ENCODE peak calls at places on chromosome 18, in four cellular contexts. Y is activated T-cell treated with anti-CD3 and anti-CD28 coated beads for 1 hour, L is left lung, H is foreskin keratinocyte. V is an unnamed sample.

GRCh38 chr18:59874166-59874565 is 25.6 kb upstream of the PMAIP1 start:
- DNase-seq in Y (no peak), L (no peak), H (no peak), V (no peak)

GRCh38 chr18:54983041-54983686 is 23.9 kb upstream of the CCDC68 start:
- DNase-seq in Y (no peak), L (no peak), H (peak), V (no peak)

GRCh38 chr18:35073186-35074105 is 32.2 kb downstream of the MAPRE2 start:
- DNase-seq in Y (no peak), L (no peak), H (no peak), V (no peak)

GRCh38 chr18:22609642-22610041 is 191.9 kb upstream of the CTAGE1 start:
- DNase-seq in Y (no peak), L (no peak), H (no peak), V (no peak)

GRCh38 chr18:59643740-59644139 is 53.5 kb downstream of the CCBE1 start:
- DNase-seq in Y (no peak), L (no peak), H (no peak), V (no peak)

GRCh38 chr18:35836932-35837331 is 135.5 kb upstream of the RMP24 start:
- DNase-seq in Y (no peak), L (no peak), H (no peak), V (no peak)

GRCh38 chr18:58784601-58785137 is 80.0 kb upstream of the ZNF532 start:
- DNase-seq in Y (no peak), L (peak), H (no peak), V (no peak)

GRCh38 chr18:54612237-54612636 is 21.2 kb downstream of the DYNAP start:
- DNase-seq in Y (no peak), L (no peak), H (peak), V (no peak)

GRCh38 chr18:25650201-25650941 is 298.4 kb upstream of the ZNF521 start:
- DNase-seq in Y (no peak), L (no peak), H (peak), V (no peak)

GRCh38 chr18:22694954-22695353 is 238.2 kb upstream of the RBBP8 start:
- DNase-seq in Y (no peak), L (no peak), H (peak), V (no peak)

GRCh38 chr18:11981633-11982366 is 493 bp downstream of the IMPA2 start:
- DNase-seq in Y (no peak), L (peak), H (no peak), V (no peak)

GRCh38 chr18:22186484-22186971 is 17.1 kb downstream of the GATA6 start:
- DNase-seq in Y (no peak), L (no peak), H (peak), V (no peak)

GRCh38 chr18:78629426-78629825 is 350.2 kb upstream of the SALL3 start:
- DNase-seq in Y (no peak), L (no peak), H (no peak), V (no peak)

GRCh38 chr18:23210526-23210925 is 75.2 kb downstream of the CABLES1 start:
- DNase-seq in Y (no peak), L (no peak), H (no peak), V (no peak)

GRCh38 chr18:55485666-55486065 is 102.3 kb downstream of the TCF4 start:
- DNase-seq in Y (no peak), L (no peak), H (no peak), V (no peak)

GRCh38 chr18:62716679-62717058 is 1.3 kb downstream of the PHLPP1 start:
- DNase-seq in Y (peak), L (peak), H (no peak), V (no peak)

GRCh38 chr18:9965711-9966624 is 52.2 kb downstream of the VAPA start:
- DNase-seq in Y (no peak), L (no peak), H (no peak), V (no peak)

GRCh38 chr18:64244571-64244970 is 95.7 kb upstream of the LINC00305 start:
- DNase-seq in Y (no peak), L (no peak), H (no peak), V (no peak)

GRCh38 chr18:59056706-59057492 is 82.8 kb upstream of the SEC11C start:
- DNase-seq in Y (no peak), L (no peak), H (no peak), V (no peak)

GRCh38 chr18:77316013-77316412 is 66.4 kb downstream of the GALR1 start:
- DNase-seq in Y (no peak), L (peak), H (no peak), V (no peak)

GRCh38 chr18:48815581-48816324 is 135.0 kb downstream of the SMAD7 start:
- DNase-seq in Y (no peak), L (no peak), H (no peak), V (no peak)

GRCh38 chr18:12904012-12904516 is 20.0 kb upstream of the PTPN2 start:
- DNase-seq in Y (no peak), L (no peak), H (no peak), V (no peak)

V was measured in esophagus muscularis mucosa.